ENCODE peak calls at places on chromosomes 6 and 20, in four cellular contexts. U is amygdala, Y is NCI-H1092 treated with DMSO at 0.1 percent for 48 hours, G is T-helper 1 cell. P is an unnamed sample.

GRCh38 chr20:25389381-25389857 is 1.2 kb downstream of the ABHD12 start:
- DNase-seq in U (no peak), Y (peak; percentile 45), G (no peak), P (no peak)

GRCh38 chr6:54085047-54085446 is 26.2 kb upstream of the MLIP start:
- DNase-seq in U (no peak), Y (no peak), G (no peak), P (no peak)

GRCh38 chr6:152110878-152111820 is 303.7 kb downstream of the ESR1 start:
- DNase-seq in U (no peak), Y (no peak), G (peak; percentile 6), P (no peak)

GRCh38 chr6:168333471-168333870 is 13.9 kb upstream of the DACT2 start:
- DNase-seq in U (no peak), Y (no peak), G (no peak), P (no peak)

GRCh38 chr6:14207493-14207892 is 89.9 kb downstream of the CD83 start:
- DNase-seq in U (no peak), Y (no peak), G (no peak), P (no peak)

GRCh38 chr6:9848094-9848493 is 566.8 kb downstream of the TFAP2A start:
- DNase-seq in U (no peak), Y (no peak), G (no peak), P (no peak)

GRCh38 chr6:24945046-24945445 is 9.3 kb upstream of the RIPOR2 start:
- DNase-seq in U (no peak), Y (no peak), G (no peak), P (no peak)

GRCh38 chr6:161961796-161962195 is 687.9 kb upstream of the AGPAT4 start:
- DNase-seq in U (no peak), Y (no peak), G (no peak), P (no peak)

GRCh38 chr20:10447028-10447427 is 11.9 kb downstream of the SLX4IP start:
- DNase-seq in U (no peak), Y (no peak), G (peak; percentile 87), P (no peak)

GRCh38 chr20:57386762-57387161 is 4.4 kb upstream of the RBM38 start:
- DNase-seq in U (no peak), Y (no peak), G (no peak), P (no peak)

GRCh38 chr6:145811741-145812140 is 2.9 kb downstream of the FBXO30 start:
- DNase-seq in U (no peak), Y (no peak), G (no peak), P (no peak)

GRCh38 chr6:101181006-101181405 is 212.5 kb upstream of the GRIK2 start:
- DNase-seq in U (no peak), Y (no peak), G (no peak), P (no peak)

GRCh38 chr20:3797592-3798404 is 1.7 kb downstream of the CDC25B start:
- DNase-seq in U (no peak), Y (no peak), G (peak; percentile 69), P (no peak)

GRCh38 chr20:35702824-35703695 is 3.9 kb downstream of the ROMO1 start:
- DNase-seq in U (no peak), Y (no peak), G (no peak), P (no peak)

GRCh38 chr6:15426395-15426794 is 180.5 kb downstream of the JARID2 start:
- DNase-seq in U (no peak), Y (no peak), G (no peak), P (no peak)

GRCh38 chr6:34539181-34539580 is 16.9 kb downstream of the SPDEF start:
- DNase-seq in U (no peak), Y (no peak), G (no peak), P (no peak)

GRCh38 chr20:48986899-48987298 is 59.2 kb upstream of the CSE1L start:
- DNase-seq in U (no peak), Y (no peak), G (no peak), P (no peak)

GRCh38 chr6:150134280-150134920 is 8.4 kb upstream of the PPP1R14C start:
- DNase-seq in U (no peak), Y (peak; percentile 15), G (no peak), P (no peak)

GRCh38 chr20:2946988-2947961 is 74.0 kb downstream of the PTPRA start:
- DNase-seq in U (peak; percentile 50), Y (no peak), G (peak; percentile 4), P (no peak)

GRCh38 chr6:72350256-72350875 is 271.5 kb upstream of the KCNQ5 start:
- DNase-seq in U (no peak), Y (no peak), G (no peak), P (no peak)

GRCh38 chr6:17361013-17361412 is 32.4 kb upstream of the CAP2 start:
- DNase-seq in U (no peak), Y (no peak), G (no peak), P (no peak)

GRCh38 chr6:1636971-1637871 is 27.5 kb downstream of the FOXC1 start:
- DNase-seq in U (no peak), Y (no peak), G (no peak), P (peak; percentile 93)

GRCh38 chr20:55095745-55096450 is 620.5 kb downstream of the DOK5 start:
- DNase-seq in U (no peak), Y (no peak), G (no peak), P (peak; percentile 31)

GRCh38 chr20:137668-138131 is 4.7 kb upstream of the DEFB126 start:
- DNase-seq in U (no peak), Y (peak; percentile 2), G (peak; percentile 5), P (peak; percentile 14)

GRCh38 chr20:38658879-38659612 is 57.4 kb downstream of the ARHGAP40 start:
- DNase-seq in U (no peak), Y (peak; percentile 27), G (no peak), P (peak; percentile 3)

GRCh38 chr6:142846883-142847287 is 98.1 kb downstream of the HIVEP2 start:
- DNase-seq in U (no peak), Y (no peak), G (no peak), P (no peak)

GRCh38 chr6:35044145-35044745 is 96.9 kb downstream of the TCP11 start:
- DNase-seq in U (no peak), Y (peak; percentile 59), G (no peak), P (no peak)

GRCh38 chr6:134278000-134278399 is 39.9 kb downstream of the SGK1 start:
- DNase-seq in U (no peak), Y (no peak), G (no peak), P (no peak)

GRCh38 chr6:75201901-75202672 is 3.8 kb downstream of the COL12A1 start:
- DNase-seq in U (no peak), Y (peak; percentile 69), G (no peak), P (peak; percentile 8)

GRCh38 chr6:23339268-23339667 is 769.9 kb downstream of the HDGFL1 start:
- DNase-seq in U (no peak), Y (no peak), G (no peak), P (no peak)

GRCh38 chr6:52305948-52306767 is 21.6 kb upstream of the MCM3 start:
- DNase-seq in U (no peak), Y (no peak), G (peak; percentile 40), P (no peak)

GRCh38 chr6:108576724-108577123 is 16.0 kb downstream of the FOXO3 start:
- DNase-seq in U (no peak), Y (no peak), G (no peak), P (no peak)

GRCh38 chr6:21381336-21381963 is 212.1 kb upstream of the SOX4 start:
- DNase-seq in U (no peak), Y (no peak), G (no peak), P (no peak)

GRCh38 chr6:38804368-38804767 is 89.3 kb downstream of the DNAH8 start:
- DNase-seq in U (no peak), Y (no peak), G (no peak), P (peak; percentile 9)

GRCh38 chr20:57676517-57677322 is 33.1 kb downstream of the PMEPA1 start:
- DNase-seq in U (no peak), Y (peak; percentile 74), G (no peak), P (peak; percentile 46)

GRCh38 chr6:37524025-37524647 is 24.4 kb upstream of the CCDC167 start:
- DNase-seq in U (no peak), Y (no peak), G (no peak), P (no peak)

GRCh38 chr6:157840776-157841175 is 17.7 kb downstream of the SNX9 start:
- DNase-seq in U (no peak), Y (no peak), G (no peak), P (no peak)